ENCODE peak calls at places on chromosomes 2 and 18, in eight cellular contexts. D is progenitor cell of endocrine pancreas; C is osteocyte; Y is frontal cortex; W is NCI-H1092 treated with DMSO at 0.1 percent for 48 hours; U is A549; V is CD4-positive, alpha-beta memory T cell; T is NCI-H510A. H is an unnamed sample.
A peak's percentile ranks its signal among the peaks of the same experiment; 100 is the strongest.

GRCh38 chr2:112588611-112589045 is 4.2 kb downstream of the CHCHD5 start:
- DNase-seq in D (no peak), U (no peak), V (no peak), T (peak; percentile 34), Y (no peak), C (peak; percentile 49), W (peak; percentile 50), H (no peak)

GRCh38 chr18:13558132-13558531 is 168.2 kb downstream of the FAM210A start:
- DNase-seq in W (peak; percentile 33), T (no peak), V (no peak), Y (peak; percentile 47), D (no peak), U (peak; percentile 32), C (peak; percentile 64), H (peak; percentile 36)

GRCh38 chr2:240203842-240204270 is 63.4 kb upstream of the OTOS start:
- DNase-seq in Y (no peak), V (no peak), W (no peak), U (no peak), T (no peak), C (no peak), D (no peak), H (no peak)

GRCh38 chr2:109290887-109291675 is 162.1 kb downstream of the SH3RF3 start:
- DNase-seq in C (no peak), D (no peak), V (no peak), U (no peak), T (no peak), W (peak; percentile 83), Y (no peak), H (no peak)

GRCh38 chr2:109264595-109265328 is 135.8 kb downstream of the SH3RF3 start:
- DNase-seq in C (no peak), T (no peak), W (no peak), U (no peak), Y (no peak), D (no peak), V (no peak), H (no peak)

GRCh38 chr18:474416-474815 is 26.1 kb downstream of the COLEC12 start:
- DNase-seq in W (no peak), D (no peak), T (no peak), C (no peak), V (no peak), Y (no peak), U (no peak), H (no peak)

GRCh38 chr2:225334524-225334923 is 65.0 kb upstream of the NYAP2 start:
- DNase-seq in D (no peak), U (no peak), C (no peak), V (no peak), Y (no peak), W (peak; percentile 86), T (peak; percentile 69), H (no peak)

GRCh38 chr18:3217930-3218647 is 1.7 kb downstream of the MYOM1 start:
- DNase-seq in V (no peak), C (peak; percentile 42), Y (no peak), D (no peak), T (peak; percentile 47), U (peak; percentile 55), W (no peak), H (no peak)

GRCh38 chr18:36284671-36285295 is 12.7 kb upstream of the FHOD3 start:
- DNase-seq in U (peak; percentile 20), Y (peak; percentile 35), D (no peak), C (no peak), V (peak; percentile 53), W (peak; percentile 73), T (peak; percentile 29), H (no peak)

GRCh38 chr2:36476411-36476810 is 120.8 kb downstream of the CRIM1 start:
- DNase-seq in D (no peak), V (no peak), W (no peak), C (no peak), Y (no peak), T (no peak), U (no peak), H (no peak)